ENCODE peak calls at places on chromosomes 12 and 14, in ten cellular contexts. P is AG09309, C is Panc1, G is heart right ventricle, R is OCI-LY7, Y is aorta, Z is tibial artery, T is bronchial epithelial cell, E is Peyer's patch, L is colonic mucosa. S is an unnamed sample.

GRCh38 chr12:109617496-109617895 is 43.9 kb downstream of the MVK start:
- DNase-seq in G (no peak), Z (no peak), T (no peak), C (no peak), E (no peak), Y (no peak), R (no peak), P (no peak), L (no peak), S (no peak)

GRCh38 chr14:61043506-61043905 is 62.5 kb downstream of the SLC38A6 start:
- DNase-seq in Y (no peak), L (no peak), T (no peak), R (no peak), E (no peak), C (no peak), Z (no peak), P (no peak), G (no peak), S (no peak)

GRCh38 chr14:33714527-33715222 is 236.2 kb downstream of the EGLN3 start:
- DNase-seq in E (no peak), L (no peak), C (no peak), T (peak), R (no peak), P (no peak), G (no peak), Z (no peak), Y (no peak), S (no peak)

GRCh38 chr12:96302706-96303310 is 97.4 kb downstream of the CDK17 start:
- DNase-seq in R (no peak), C (no peak), L (no peak), T (no peak), Y (no peak), G (no peak), Z (no peak), E (no peak), P (no peak), S (no peak)

GRCh38 chr12:24929953-24930352 is 18.9 kb downstream of the BCAT1 start:
- DNase-seq in L (no peak), R (no peak), G (no peak), Y (no peak), C (no peak), P (no peak), T (no peak), Z (no peak), E (no peak), S (no peak)

GRCh38 chr12:65829716-65830115 is 5.4 kb downstream of the HMGA2 start:
- DNase-seq in C (no peak), G (no peak), E (no peak), L (no peak), R (no peak), T (no peak), Z (no peak), Y (no peak), P (no peak), S (no peak)

GRCh38 chr12:77494306-77494705 is 336.4 kb upstream of the NAV3 start:
- DNase-seq in P (no peak), G (no peak), L (no peak), E (no peak), T (peak), R (no peak), Z (no peak), C (no peak), Y (no peak), S (no peak)

GRCh38 chr14:58572092-58572853 is 65.5 kb upstream of the DACT1 start:
- DNase-seq in T (peak), R (no peak), C (no peak), P (no peak), L (no peak), Z (no peak), G (no peak), Y (no peak), E (no peak), S (no peak)

GRCh38 chr12:132154341-132154761 is 10.1 kb downstream of the NOC4L start:
- DNase-seq in E (no peak), Z (no peak), C (no peak), T (no peak), P (no peak), Y (peak), G (no peak), R (no peak), L (no peak), S (no peak)

GRCh38 chr12:52387859-52388258 is 2.4 kb upstream of the KRT84 start:
- DNase-seq in E (peak), T (peak), G (no peak), Z (no peak), L (no peak), P (no peak), C (no peak), Y (peak), R (no peak), S (no peak)
- H3K4me3 ChIP-seq in E (no peak), T (no peak), G (no peak), Z (no peak), L (no peak), P (no peak), C (no peak), Y (no peak), R (no peak), S (no peak)

DNA sequence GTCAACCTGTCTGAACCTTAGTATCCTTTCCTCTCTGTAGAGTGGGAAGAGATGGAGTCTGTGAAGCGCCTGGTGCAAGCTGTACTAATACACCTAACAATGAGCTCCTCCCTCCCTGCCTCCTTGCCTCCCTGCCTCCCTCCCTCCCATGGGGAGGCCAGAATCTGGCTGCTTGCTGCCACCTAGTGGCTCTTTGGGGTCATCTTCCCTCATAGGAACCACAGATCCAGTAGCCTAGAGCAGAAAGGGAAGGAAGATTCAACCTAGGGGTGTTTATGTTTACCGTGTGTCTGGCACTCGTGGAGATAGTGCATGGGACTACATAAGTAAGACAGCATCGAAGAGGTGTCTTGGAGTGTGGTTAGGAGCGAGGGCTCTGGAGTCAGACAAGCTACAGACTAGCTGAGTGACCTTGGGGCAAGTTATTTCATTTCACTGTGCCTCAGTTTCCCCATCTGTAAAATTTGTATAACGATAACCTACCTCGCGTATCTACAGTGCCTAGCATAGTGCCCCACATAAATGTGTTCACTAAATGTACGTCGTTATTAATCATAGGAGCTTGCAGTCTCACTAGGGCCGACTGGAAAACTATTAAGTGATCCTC is 35.5 kb upstream of the TSPAN9 start:
- DNase-seq in G (peak), E (no peak), Z (peak), T (peak), P (peak), R (peak), Y (peak), C (peak), L (peak), S (peak)
- H3K4me3 ChIP-seq in G (no peak), E (no peak), Z (no peak), T (no peak), P (no peak), R (peak), Y (no peak), C (no peak), L (no peak), S (no peak)

GRCh38 chr12:57839996-57840395 is 6.5 kb downstream of the CTDSP2 start:
- DNase-seq in P (no peak), R (no peak), C (no peak), Y (no peak), L (no peak), E (no peak), T (no peak), G (no peak), Z (no peak), S (no peak)

GRCh38 chr12:57842342-57843294 is 3.9 kb downstream of the CTDSP2 start:
- DNase-seq in G (no peak), Y (no peak), E (no peak), P (no peak), T (no peak), L (peak), C (no peak), R (peak), Z (no peak), S (no peak)

GRCh38 chr12:57841445-57841844 is 5.1 kb downstream of the CTDSP2 start:
- DNase-seq in R (no peak), L (no peak), Z (no peak), E (no peak), G (no peak), P (no peak), Y (no peak), C (no peak), T (no peak), S (no peak)

GRCh38 chr12:57838594-57839302 is 7.8 kb downstream of the CTDSP2 start:
- DNase-seq in G (no peak), T (no peak), C (no peak), L (no peak), P (no peak), Y (no peak), E (no peak), R (peak), Z (no peak), S (no peak)

DNA sequence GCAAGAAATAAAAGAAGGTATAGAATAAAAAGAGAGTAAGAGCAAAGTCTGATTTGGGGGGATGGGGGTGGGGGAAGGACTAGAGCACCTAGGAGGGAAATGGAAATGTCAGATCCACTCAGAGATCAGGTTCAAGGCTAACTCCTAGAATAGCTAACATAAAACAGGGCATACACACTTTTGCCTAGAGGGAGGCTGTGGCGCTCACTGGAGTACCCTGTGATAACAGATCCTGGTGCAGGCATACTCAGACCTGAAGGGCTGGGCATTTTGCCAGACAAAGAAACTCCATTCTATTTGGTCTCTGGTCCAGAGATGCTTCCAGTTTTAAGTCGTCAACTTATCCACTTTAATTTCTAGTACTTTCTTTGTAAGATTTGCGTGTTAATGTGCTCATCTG is 5.8 kb downstream of the CTDSP2 start:
- DNase-seq in Z (no peak), P (no peak), R (no peak), T (no peak), Y (no peak), E (no peak), G (peak), L (peak), C (no peak), S (peak)
- H3K4me3 ChIP-seq in Z (peak), P (no peak), R (no peak), T (no peak), Y (no peak), E (no peak), G (peak), L (no peak), C (no peak), S (no peak)

GRCh38 chr12:54033106-54033979 is 493 bp downstream of the HOXC5 start:
- DNase-seq in E (peak), T (no peak), Z (peak), Y (no peak), C (no peak), G (no peak), R (no peak), L (no peak), P (no peak), S (no peak)

GRCh38 chr12:54032220-54032619 is 630 bp upstream of the HOXC5 start:
- DNase-seq in Y (no peak), Z (no peak), P (no peak), G (no peak), R (no peak), E (no peak), T (no peak), C (no peak), L (no peak), S (no peak)

GRCh38 chr12:54030889-54031860 is 1.7 kb upstream of the HOXC5 start:
- DNase-seq in T (no peak), Y (no peak), E (no peak), P (no peak), G (no peak), Z (peak), C (no peak), R (no peak), L (no peak), S (no peak)

GRCh38 chr12:54033980-54034783 is 1.3 kb downstream of the HOXC5 start:
- DNase-seq in G (no peak), L (no peak), R (no peak), T (no peak), Y (no peak), E (peak), Z (peak), P (no peak), C (no peak), S (no peak)

GRCh38 chr12:54032627-54033100 is at the start of gene HOXC5:
- DNase-seq in R (peak), P (no peak), G (peak), C (peak), Z (peak), T (peak), E (peak), L (peak), Y (peak), S (peak)
- H3K4me3 ChIP-seq in R (peak), P (peak), G (peak), C (peak), Z (peak), T (no peak), E (peak), L (peak), Y (peak), S (no peak)

DNA sequence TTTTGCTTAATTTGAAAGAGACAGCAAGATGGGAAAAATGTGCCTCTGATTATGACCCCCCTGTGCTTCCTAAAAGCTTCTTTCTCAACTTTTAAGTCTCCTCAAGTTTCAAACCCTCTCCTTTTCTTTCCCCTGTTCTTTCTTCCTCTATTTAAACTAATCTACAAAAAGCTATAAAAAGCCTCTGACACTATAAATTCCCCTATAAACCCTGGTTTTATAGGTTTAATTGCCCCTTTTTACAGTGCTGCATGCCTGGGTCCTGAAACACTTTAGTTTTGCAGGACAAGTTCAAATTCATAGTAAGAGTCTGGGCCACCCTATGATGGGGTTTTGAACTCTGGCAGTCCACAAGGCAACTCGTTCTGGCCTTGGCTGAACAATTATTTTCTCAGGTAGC is 510.9 kb upstream of the TBX3 start:
- DNase-seq in Z (no peak), R (no peak), P (no peak), C (no peak), Y (no peak), E (no peak), T (no peak), G (no peak), L (no peak), S (no peak)
- H3K4me3 ChIP-seq in Z (no peak), R (no peak), P (no peak), C (no peak), Y (no peak), E (no peak), T (no peak), G (no peak), L (no peak), S (no peak)

S was measured in lung.